ENCODE peak calls at places on chromosomes 3 and 15, in seven cellular contexts. U, M, O, R, Y, D and I are unnamed samples.

GRCh38 chr15:84034831-84035753 is 200.5 kb upstream of the GOLGA6L4 start:
- DNase-seq in U (peak), M (peak), O (peak), R (no peak), Y (no peak), D (no peak), I (no peak)

GRCh38 chr3:179421500-179421899 is 29.8 kb downstream of the GNB4 start:
- DNase-seq in U (no peak), M (peak), O (peak), R (peak), Y (no peak), D (no peak), I (no peak)

GRCh38 chr3:44848634-44849033 is 13.1 kb upstream of the TMEM42 start:
- DNase-seq in U (no peak), M (no peak), O (no peak), R (peak), Y (no peak), D (no peak), I (no peak)

GRCh38 chr15:34147371-34148140 is 45.7 kb downstream of the PGBD4 start:
- DNase-seq in U (no peak), M (no peak), O (no peak), R (peak), Y (no peak), D (no peak), I (no peak)

GRCh38 chr3:52777127-52777958 is at the start of gene ITIH1:
- DNase-seq in U (no peak), M (peak), O (no peak), R (no peak), Y (no peak), D (no peak), I (no peak)

GRCh38 chr3:27666277-27666676 is 55.8 kb downstream of the EOMES start:
- DNase-seq in U (no peak), M (peak), O (peak), R (no peak), Y (no peak), D (no peak), I (no peak)

GRCh38 chr15:71219646-71220045 is 104.4 kb downstream of the THSD4 start:
- DNase-seq in U (no peak), M (no peak), O (no peak), R (no peak), Y (no peak), D (no peak), I (peak)

GRCh38 chr15:59290311-59291213 is 82.1 kb downstream of the MYO1E start:
- DNase-seq in U (no peak), M (no peak), O (no peak), R (no peak), Y (no peak), D (no peak), I (no peak)

GRCh38 chr3:2568073-2568671 is 469.5 kb downstream of the CNTN4 start:
- DNase-seq in U (no peak), M (no peak), O (no peak), R (no peak), Y (no peak), D (no peak), I (no peak)

GRCh38 chr15:20358066-20358780 is 183.4 kb downstream of the GOLGA6L6 start:
- DNase-seq in U (no peak), M (no peak), O (no peak), R (no peak), Y (no peak), D (no peak), I (no peak)

GRCh38 chr15:23565395-23566069 is at the start of gene MKRN3:
- DNase-seq in U (peak), M (no peak), O (no peak), R (peak), Y (peak), D (peak), I (no peak)

GRCh38 chr15:85013785-85014184 is 32.1 kb downstream of the PDE8A start:
- DNase-seq in U (no peak), M (no peak), O (no peak), R (no peak), Y (no peak), D (no peak), I (no peak)

DNA sequence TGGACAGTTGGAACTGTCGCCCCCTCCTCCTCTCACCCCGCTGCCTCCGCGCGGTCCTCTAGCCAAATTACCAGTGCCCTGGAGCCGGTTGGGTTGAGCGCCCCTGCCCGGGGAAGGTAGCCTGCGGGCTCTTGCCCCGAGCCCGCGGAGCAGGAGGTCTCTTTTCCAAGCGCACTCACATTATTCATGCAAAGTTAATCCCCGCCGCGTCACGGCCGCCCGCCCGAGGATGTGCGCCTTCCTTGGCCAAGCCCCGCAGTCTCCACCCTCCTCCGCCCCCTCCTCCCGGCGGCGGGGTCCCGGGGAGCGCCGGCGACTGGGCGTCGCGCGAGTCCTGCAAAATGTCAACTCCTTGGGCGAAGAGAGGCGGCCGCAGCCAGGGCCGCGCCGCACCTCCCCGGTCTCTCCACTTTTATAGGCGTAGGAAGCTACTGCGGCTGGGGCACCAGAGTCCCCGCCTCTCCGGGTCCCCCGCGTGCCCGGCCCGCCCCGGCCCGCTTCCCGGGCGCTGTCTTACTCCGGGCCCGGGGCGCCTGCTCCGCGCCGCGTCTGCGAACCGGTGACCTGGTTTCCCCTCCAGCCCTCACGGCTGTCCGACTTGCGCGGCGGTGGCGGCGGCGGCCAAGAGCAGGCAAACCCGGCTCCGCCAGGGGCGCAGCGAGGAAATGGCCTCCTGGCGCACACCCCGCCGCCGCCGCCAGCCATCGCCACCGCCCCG is at the start of gene THRB:
- DNase-seq in U (no peak), M (peak), O (peak), R (peak), Y (no peak), D (no peak), I (no peak)
- TF ChIP-seq CTCF in U (peak), M (peak), O (no peak), R (peak), Y (peak), D (no peak), I (no peak)

GRCh38 chr3:9826815-9827574 is 16.8 kb downstream of the RPUSD3 start:
- DNase-seq in U (no peak), M (peak), O (peak), R (no peak), Y (no peak), D (no peak), I (no peak)

GRCh38 chr3:9828801-9829755 is 14.7 kb downstream of the RPUSD3 start:
- DNase-seq in U (no peak), M (no peak), O (no peak), R (no peak), Y (no peak), D (no peak), I (no peak)

GRCh38 chr3:9820543-9820942 is 10.5 kb downstream of the TTLL3 start:
- DNase-seq in U (no peak), M (no peak), O (no peak), R (no peak), Y (no peak), D (no peak), I (no peak)

GRCh38 chr3:9820944-9821343 is 10.9 kb downstream of the TTLL3 start:
- DNase-seq in U (no peak), M (peak), O (peak), R (peak), Y (no peak), D (no peak), I (no peak)

DNA sequence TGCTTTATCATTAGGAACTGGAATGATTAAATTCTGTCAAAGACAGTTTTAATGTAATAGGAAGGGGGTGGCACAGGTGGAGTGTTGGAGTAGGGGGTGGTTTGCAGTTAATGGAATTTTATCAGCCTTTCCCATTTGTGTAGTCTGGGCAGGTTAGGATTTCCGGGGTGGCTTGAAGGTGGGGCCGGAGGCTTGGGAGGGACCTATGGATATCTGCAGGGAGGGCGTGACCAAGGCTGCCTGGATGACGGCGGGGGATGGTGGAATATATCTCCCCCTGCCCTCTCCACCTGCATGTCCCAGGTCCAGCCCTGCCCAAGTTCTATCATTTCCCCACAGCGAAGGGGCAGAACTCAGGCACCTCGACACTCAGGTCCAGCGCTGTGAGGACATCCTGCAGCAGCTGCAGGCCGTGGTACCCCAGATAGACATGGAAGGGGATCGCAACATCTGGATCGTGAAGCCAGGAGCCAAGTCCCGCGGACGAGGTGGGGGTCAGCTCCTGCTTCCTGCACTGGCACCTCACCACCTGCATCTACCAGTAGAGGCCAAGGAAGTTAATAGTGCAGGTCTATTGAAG is 15.5 kb downstream of the TTLL3 start:
- DNase-seq in U (no peak), M (no peak), O (peak), R (no peak), Y (no peak), D (no peak), I (no peak)
- TF ChIP-seq CTCF in U (no peak), M (no peak), O (no peak), R (no peak), Y (no peak), D (no peak), I (no peak)

DNA sequence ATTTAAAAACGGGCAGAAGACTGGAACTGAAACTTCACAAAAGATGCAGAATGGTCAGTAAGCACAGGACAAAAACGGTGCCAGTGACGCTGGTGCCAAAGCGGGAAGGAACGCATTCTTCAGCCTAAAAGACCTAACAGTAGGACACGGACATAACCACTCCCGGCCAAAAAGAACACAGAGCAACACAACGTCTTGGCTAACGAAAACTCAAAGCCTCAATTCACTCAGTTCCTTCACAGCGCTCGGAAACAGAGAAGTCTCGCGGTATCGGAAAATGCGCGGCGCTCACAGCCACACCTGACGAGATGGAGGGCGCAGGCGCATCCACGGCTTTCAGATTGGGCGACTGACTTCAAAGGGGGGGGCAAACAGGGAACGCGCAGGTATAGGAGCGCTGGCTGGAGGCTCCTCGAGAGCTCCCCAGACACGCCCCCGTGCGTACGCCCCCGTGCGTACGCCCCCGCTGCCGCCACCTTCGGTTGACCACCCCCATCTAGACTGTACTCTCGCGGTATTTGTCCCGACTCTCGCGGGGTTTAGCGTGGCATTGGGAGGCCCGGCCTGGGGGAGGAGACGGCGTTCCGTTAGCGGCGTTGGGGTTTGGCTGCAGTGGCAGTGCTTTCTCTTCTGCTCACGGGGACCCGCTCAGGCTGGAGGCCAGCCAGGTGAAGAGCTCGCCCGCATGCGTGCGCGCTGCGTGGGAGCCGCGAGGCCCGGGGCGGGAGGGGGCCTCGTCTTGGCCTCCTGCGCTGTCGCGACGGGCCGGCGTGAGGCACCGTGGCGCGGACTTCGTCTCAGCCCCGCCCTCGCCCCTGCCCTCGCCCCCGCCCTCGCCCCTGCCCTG is at the start of gene NKTR:
- DNase-seq in U (peak), M (peak), O (peak), R (peak), Y (peak), D (peak), I (peak)
- TF ChIP-seq CTCF in U (no peak), M (no peak), O (no peak), R (no peak), Y (no peak), D (no peak), I (peak)

GRCh38 chr3:142578309-142579223 is at the start of gene ATR:
- DNase-seq in U (peak), M (peak), O (peak), R (peak), Y (peak), D (peak), I (peak)
- TF ChIP-seq CTCF in U (no peak), M (no peak), O (no peak), R (no peak), Y (no peak), D (no peak), I (no peak)